ENCODE peak calls at places on chromosomes 16 and 17, in nine cellular contexts. X, O, A, J, H, M, Z, V and B are unnamed samples. For H3K4me1, the result is how much of the 10 kb centered on the place peaks cover.

GRCh38 chr17:32995416-32995815 is 3.8 kb downstream of the SPACA3 start:
- DNase-seq in X (no peak), Z (no peak), V (no peak), J (no peak), A (no peak), O (no peak), H (no peak), M (no peak), B (no peak)

GRCh38 chr17:8275421-8276290 is 12.8 kb upstream of the RANGRF start:
- DNase-seq in A (no peak), X (no peak), Z (no peak), M (no peak), V (no peak), J (no peak), H (no peak), O (no peak), B (no peak)

GRCh38 chr17:8506145-8506544 is 70.5 kb downstream of the NDEL1 start:
- DNase-seq in M (no peak), H (no peak), A (no peak), Z (no peak), J (no peak), X (no peak), O (peak), V (no peak), B (no peak)

GRCh38 chr16:66007717-66008116 is 358.8 kb upstream of the CDH5 start:
- DNase-seq in A (no peak), Z (peak), O (no peak), J (no peak), M (no peak), H (no peak), V (no peak), X (no peak), B (no peak)

GRCh38 chr16:52629296-52629695 is 82.4 kb upstream of the TOX3 start:
- DNase-seq in O (no peak), X (no peak), V (no peak), H (no peak), A (no peak), J (no peak), Z (no peak), M (no peak), B (no peak)

GRCh38 chr16:11149011-11149616 is 106.9 kb downstream of the SOCS1 start:
- DNase-seq in A (peak), H (no peak), V (no peak), X (no peak), O (peak), J (no peak), Z (no peak), M (no peak), B (no peak)

GRCh38 chr16:79632289-79632688 is 31.8 kb upstream of the MAF start:
- DNase-seq in H (no peak), A (peak), M (no peak), O (no peak), Z (no peak), V (no peak), X (no peak), J (peak), B (peak)

GRCh38 chr16:30434852-30435251 is 5.0 kb upstream of the DCTPP1 start:
- DNase-seq in V (no peak), H (no peak), M (no peak), J (no peak), X (no peak), Z (no peak), O (no peak), A (no peak), B (no peak)

GRCh38 chr16:30768583-30769181 is 6.6 kb downstream of the RNF40 start:
- DNase-seq in X (no peak), V (no peak), O (peak), M (peak), A (no peak), Z (no peak), H (peak), J (no peak), B (no peak)

GRCh38 chr17:27733771-27734170 is 66.6 kb downstream of the NOS2 start:
- DNase-seq in O (no peak), J (no peak), H (no peak), M (no peak), A (no peak), V (no peak), X (no peak), Z (no peak), B (no peak)
- H3K4me3 ChIP-seq in O (no peak), J (no peak), H (no peak), M (no peak), A (no peak), V (no peak), X (no peak), Z (no peak), B (no peak)

GRCh38 chr17:1272701-1273100 is 2.5 kb downstream of the BHLHA9 start:
- DNase-seq in Z (no peak), M (no peak), J (no peak), A (no peak), O (no peak), H (no peak), X (no peak), V (no peak), B (no peak)
- H3K4me1 ChIP-seq in Z (under half), M (under half), J (under half), A (under half), O (under half), H (under half), X (under half), V (under half), B (under half)

DNA sequence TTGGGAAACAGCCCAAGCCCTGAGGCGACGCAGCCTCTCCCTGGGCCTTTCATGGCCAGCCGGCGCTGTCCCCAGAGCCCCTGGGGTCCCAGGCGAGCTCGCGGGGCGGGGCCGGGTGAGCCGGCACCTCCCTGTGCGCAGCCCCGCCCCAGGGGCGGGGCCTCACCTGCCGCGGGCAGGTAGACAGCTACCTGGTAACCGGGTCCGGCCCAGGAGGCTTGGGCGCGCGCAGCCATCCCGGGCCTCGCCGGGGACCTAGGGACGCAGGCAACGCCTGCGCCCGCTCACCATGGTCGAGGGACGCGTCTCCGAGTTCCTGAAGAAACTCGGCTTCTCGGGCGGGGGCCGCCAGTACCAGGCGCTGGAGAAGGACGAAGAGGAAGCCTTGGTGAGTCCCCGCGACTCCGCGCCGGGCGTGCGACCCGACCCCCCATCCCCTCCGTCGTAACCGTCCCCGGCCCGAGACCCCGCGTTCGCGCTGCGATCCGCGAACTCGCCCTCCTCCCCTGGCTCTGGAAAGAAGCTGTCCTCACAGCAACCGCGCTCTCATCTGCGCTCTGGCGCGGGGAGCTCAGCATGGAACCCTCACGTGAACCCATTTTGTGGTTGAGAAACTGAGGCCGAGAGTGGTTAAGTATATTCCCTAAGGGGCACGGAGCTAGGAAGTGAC is at the start of gene ATP2C2:
- DNase-seq in X (peak), Z (no peak), V (no peak), O (no peak), H (no peak), J (no peak), M (peak), A (no peak), B (no peak)
- H3K4me3 ChIP-seq in X (peak), Z (no peak), V (peak), O (no peak), H (no peak), J (no peak), M (peak), A (no peak), B (no peak)

DNA sequence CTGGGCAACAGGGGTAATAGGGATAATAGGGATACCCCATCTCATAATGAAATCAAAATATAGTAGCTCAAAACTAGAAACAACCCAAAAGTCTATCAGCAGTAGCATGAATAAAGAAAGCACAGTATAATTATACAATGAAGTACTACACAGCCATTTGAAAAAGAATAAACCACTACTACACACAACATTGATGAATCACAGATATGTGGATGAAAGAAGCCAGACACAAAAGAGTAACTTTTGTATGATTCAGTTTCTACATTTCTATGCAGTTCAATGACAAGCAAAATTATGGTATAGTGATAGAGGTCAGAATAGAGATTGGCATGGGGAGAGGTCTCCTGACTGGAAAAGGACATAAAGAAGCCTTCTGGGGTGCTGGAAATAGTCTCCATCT is 2.8 kb upstream of the HOXB13 start:
- DNase-seq in V (no peak), O (no peak), J (no peak), X (no peak), A (no peak), M (no peak), H (no peak), Z (no peak), B (no peak)
- H3K4me1 ChIP-seq in V (under half), O (under half), J (under half), X (under half), A (under half), M (under half), H (under half), Z (under half), B (under half)

GRCh38 chr17:73013816-73014663 is 78.4 kb downstream of the SLC39A11 start:
- DNase-seq in A (no peak), X (no peak), V (no peak), O (no peak), Z (peak), J (no peak), M (no peak), H (no peak), B (no peak)

GRCh38 chr17:73010414-73010813 is 82.1 kb downstream of the SLC39A11 start:
- DNase-seq in O (no peak), X (no peak), A (no peak), M (no peak), J (no peak), Z (no peak), H (no peak), V (no peak), B (no peak)

GRCh38 chr17:73007447-73007846 is 85.0 kb downstream of the SLC39A11 start:
- DNase-seq in O (no peak), M (no peak), A (no peak), J (no peak), Z (peak), X (peak), V (no peak), H (no peak), B (no peak)

GRCh38 chr17:73013299-73013698 is 79.2 kb downstream of the SLC39A11 start:
- DNase-seq in Z (no peak), M (no peak), J (no peak), H (no peak), A (no peak), O (no peak), V (no peak), X (no peak), B (no peak)

DNA sequence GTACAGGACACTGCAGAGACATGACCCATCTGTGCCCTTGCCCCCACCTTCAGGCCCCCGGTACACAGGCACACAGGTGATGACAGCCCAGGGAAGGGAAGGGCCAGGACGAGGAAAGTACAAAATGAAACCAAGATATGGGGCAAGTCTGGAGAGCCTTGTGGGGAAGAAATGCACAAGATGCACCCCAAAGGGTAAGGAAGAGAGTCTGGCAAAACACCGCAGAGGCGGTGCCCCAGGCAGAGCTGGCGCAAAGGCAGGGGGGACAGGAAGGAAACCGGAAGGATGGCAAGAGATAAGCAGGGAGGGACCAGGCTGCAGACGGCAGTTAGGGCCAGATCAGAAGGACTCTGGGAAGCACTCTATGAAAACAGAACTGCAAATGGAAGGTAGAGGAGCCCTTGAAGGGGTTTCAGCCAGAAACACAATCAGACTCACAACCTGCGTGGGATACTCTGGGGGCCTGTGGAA is 81.4 kb downstream of the SLC39A11 start:
- DNase-seq in M (no peak), Z (no peak), H (no peak), J (no peak), A (peak), O (no peak), V (no peak), X (no peak), B (no peak)
- H3K4me3 ChIP-seq in M (no peak), Z (no peak), H (no peak), J (no peak), A (no peak), O (no peak), V (no peak), X (no peak), B (no peak)

DNA sequence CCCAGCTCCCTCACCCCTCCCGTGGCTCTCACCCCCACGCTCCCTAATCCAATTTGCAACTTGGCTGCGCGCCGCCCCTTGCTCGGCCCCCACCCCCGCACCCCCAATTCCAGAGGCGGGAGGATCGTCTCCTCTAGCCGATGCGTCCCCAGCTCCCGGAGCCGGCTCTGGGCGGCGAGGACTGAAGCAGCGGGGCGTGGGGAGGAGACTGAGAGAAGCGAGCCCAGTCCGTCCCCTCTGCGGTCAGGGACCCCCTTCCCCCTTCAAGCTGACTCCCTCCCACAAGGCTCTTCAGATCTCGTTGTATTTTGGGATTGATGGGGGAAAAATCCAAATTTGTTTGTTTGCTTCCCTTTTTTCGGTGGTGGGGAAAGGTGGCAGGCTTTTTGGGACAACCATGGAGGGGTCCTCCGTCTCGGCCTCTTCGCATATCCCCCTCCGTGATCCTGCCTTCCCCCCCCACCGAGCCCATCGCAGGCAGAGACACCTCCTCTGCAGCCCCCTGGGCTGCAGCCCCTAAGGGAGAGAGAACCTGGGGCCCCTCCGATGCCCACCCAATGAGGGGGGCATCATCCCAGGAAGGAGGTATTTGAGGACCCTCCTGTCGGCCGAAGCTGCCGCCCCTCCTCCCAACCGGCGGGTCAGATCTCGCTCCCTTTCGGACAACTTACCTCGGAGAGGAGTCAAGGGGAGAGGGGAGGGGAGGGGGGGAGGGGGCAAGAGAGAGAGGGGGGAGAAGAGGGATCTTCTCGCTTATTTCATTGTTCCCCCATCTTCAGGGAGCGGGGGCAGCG is 466 bp downstream of the NEUROD2 start:
- DNase-seq in M (no peak), A (no peak), H (no peak), O (no peak), Z (no peak), J (no peak), X (no peak), V (no peak), B (no peak)
- H3K4me1 ChIP-seq in M (under half), A (under half), H (under half), O (under half), Z (under half), J (under half), X (under half), V (under half), B (under half)

GRCh38 chr16:56961851-56962281 is at the start of gene CETP:
- DNase-seq in X (no peak), A (peak), Z (no peak), J (no peak), V (no peak), O (peak), H (no peak), M (peak), B (no peak)
- H3K4me3 ChIP-seq in X (no peak), A (no peak), Z (no peak), J (no peak), V (peak), O (no peak), H (no peak), M (no peak), B (no peak)

DNA sequence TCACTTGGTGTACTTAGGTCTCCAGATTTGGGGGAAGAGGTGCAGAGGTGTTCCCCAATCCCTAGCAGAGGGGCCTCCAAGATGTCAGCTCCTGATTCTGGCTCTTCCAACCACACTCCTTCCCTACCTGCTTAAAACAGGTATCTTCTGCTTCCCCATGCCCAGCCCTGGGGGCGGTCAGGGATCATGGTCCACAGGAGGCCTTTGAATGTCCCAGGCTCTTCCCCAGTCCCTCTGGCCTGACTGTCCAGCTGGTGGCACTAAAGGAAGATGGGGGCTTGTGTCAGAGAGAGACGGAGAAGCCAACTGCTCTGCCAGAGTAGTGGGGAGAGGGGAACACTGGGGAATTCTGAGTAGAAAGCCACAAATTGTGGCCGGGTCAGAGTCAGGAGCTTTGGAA is 3.8 kb downstream of the ARL4D start:
- DNase-seq in J (no peak), O (peak), H (no peak), M (no peak), X (no peak), V (no peak), Z (no peak), A (no peak), B (no peak)
- H3K4me1 ChIP-seq in J (under half), O (under half), H (under half), M (under half), X (half or more), V (under half), Z (under half), A (under half), B (under half)